ENCODE peak calls at places on chromosomes 2 and 18, in eight cellular contexts. Q, Y, T, V, A, H, W and I are unnamed samples.

GRCh38 chr18:13570216-13570615 is 156.1 kb downstream of the FAM210A start:
- DNase-seq in Q (no peak), H (no peak), W (no peak), V (no peak), Y (no peak), A (no peak), T (no peak), I (no peak)

GRCh38 chr2:31002510-31002909 is 135.7 kb downstream of the GALNT14 start:
- DNase-seq in A (no peak), H (no peak), V (no peak), W (no peak), Q (no peak), T (no peak), Y (no peak), I (no peak)

GRCh38 chr2:100639588-100640195 is 76.9 kb downstream of the PDCL3 start:
- DNase-seq in V (no peak), A (no peak), H (no peak), T (no peak), W (no peak), Q (no peak), Y (no peak), I (no peak)

GRCh38 chr2:136997550-136997949 is 232.2 kb downstream of the THSD7B start:
- DNase-seq in V (no peak), Y (no peak), T (no peak), Q (no peak), W (no peak), A (no peak), H (no peak), I (no peak)

GRCh38 chr2:127219716-127220090 is 396 bp downstream of the CYP27C1 start:
- DNase-seq in T (peak), V (no peak), H (no peak), Y (no peak), W (no peak), A (peak), Q (no peak), I (peak)

GRCh38 chr2:235227607-235228006 is 266.2 kb upstream of the AGAP1 start:
- DNase-seq in Q (no peak), A (no peak), T (no peak), V (no peak), H (no peak), W (no peak), Y (no peak), I (no peak)

GRCh38 chr2:237616373-237617304 is 10.7 kb upstream of the LRRFIP1 start:
- DNase-seq in Y (no peak), W (no peak), A (no peak), T (no peak), V (no peak), Q (peak), H (no peak), I (no peak)

GRCh38 chr2:187302146-187302545 is 145.9 kb downstream of the CALCRL start:
- DNase-seq in Y (no peak), H (no peak), W (no peak), V (no peak), Q (peak), T (no peak), A (no peak), I (no peak)

GRCh38 chr18:61727241-61727640 is 165.6 kb downstream of the RNF152 start:
- DNase-seq in Q (peak), V (no peak), Y (no peak), H (no peak), W (no peak), T (no peak), A (no peak), I (no peak)

GRCh38 chr18:63974991-63975390 is 5.1 kb downstream of the SERPINB8 start:
- DNase-seq in Q (peak), H (no peak), A (no peak), W (no peak), T (no peak), V (no peak), Y (no peak), I (peak)

GRCh38 chr18:11366410-11366809 is 217.0 kb upstream of the PIEZO2 start:
- DNase-seq in A (no peak), H (no peak), Q (peak), Y (no peak), T (no peak), W (no peak), V (no peak), I (peak)

GRCh38 chr2:110978871-110979833 is 141.6 kb upstream of the BCL2L11 start:
- DNase-seq in W (no peak), V (no peak), Q (no peak), H (no peak), A (no peak), Y (no peak), T (no peak), I (no peak)

GRCh38 chr18:31101148-31102019 is 837 bp downstream of the DSC2 start:
- DNase-seq in H (peak), A (peak), V (peak), T (peak), Y (no peak), Q (peak), W (peak), I (no peak)

GRCh38 chr2:237118025-237118424 is 32.3 kb downstream of the COPS8 start:
- DNase-seq in T (no peak), A (no peak), H (no peak), Q (peak), Y (no peak), W (no peak), V (no peak), I (no peak)

GRCh38 chr18:23521907-23522306 is 18.6 kb downstream of the RMC1 start:
- DNase-seq in A (no peak), Q (no peak), Y (no peak), V (no peak), W (peak), H (no peak), T (no peak), I (no peak)
- H3K27ac ChIP-seq in A (no peak), Q (no peak), Y (no peak), V (no peak), W (no peak), H (no peak), T (peak), I (no peak)

GRCh38 chr2:72149556-72150156 is 2.0 kb upstream of the CYP26B1 start:
- DNase-seq in A (peak), W (no peak), Q (no peak), T (peak), V (no peak), H (no peak), Y (no peak), I (no peak)
- H3K4me3 ChIP-seq in A (no peak), W (no peak), Q (no peak), T (peak), V (no peak), H (peak), Y (peak), I (peak)

DNA sequence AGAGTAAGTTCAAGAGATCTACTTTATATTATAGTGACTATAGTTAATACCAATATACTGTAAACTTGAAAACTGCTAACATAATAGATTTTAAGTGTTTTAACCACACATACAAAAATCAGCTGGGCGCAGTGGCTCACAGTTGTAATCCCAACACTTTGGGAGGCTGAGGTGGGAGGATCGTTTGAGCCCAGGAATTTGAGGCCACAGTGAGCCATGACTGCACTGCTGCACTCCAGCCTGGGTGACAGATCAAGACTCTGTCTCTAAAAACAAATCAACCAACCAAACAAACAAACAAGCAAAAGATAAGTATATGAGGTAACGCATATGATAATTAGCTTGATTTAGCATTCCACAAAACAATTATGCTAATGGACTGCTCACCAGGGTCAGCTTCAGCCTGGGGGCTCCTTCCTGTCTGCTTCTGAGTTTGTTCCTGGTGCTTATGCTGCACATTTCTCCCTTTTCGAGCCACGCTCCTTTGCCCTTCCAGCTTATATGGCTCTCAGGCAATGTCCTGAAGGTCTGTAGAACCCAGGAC is 357.7 kb downstream of the EN1 start:
- DNase-seq in A (no peak), V (no peak), H (no peak), T (no peak), Q (no peak), Y (no peak), W (no peak), I (no peak)
- H3K27ac ChIP-seq in A (no peak), V (no peak), H (no peak), T (no peak), Q (no peak), Y (no peak), W (no peak), I (no peak)

GRCh38 chr2:217853301-217853881 is 149.4 kb downstream of the TNS1 start:
- DNase-seq in T (peak), Q (peak), W (peak), V (no peak), A (no peak), H (peak), Y (no peak), I (peak)
- H3K4me3 ChIP-seq in T (no peak), Q (no peak), W (no peak), V (no peak), A (no peak), H (no peak), Y (no peak), I (no peak)